ENCODE peak calls at places on chromosomes 1 and 21, in four cellular contexts. A is adrenal gland, L is heart right ventricle, N is IMR-90. B is an unnamed sample.

GRCh38 chr1:33319186-33319948 is 1.5 kb downstream of the A3GALT2 start:
- DNase-seq in A (no peak), L (no peak), N (no peak), B (no peak)

GRCh38 chr1:245156736-245157505 is 2.1 kb downstream of the KIF26B start:
- DNase-seq in A (no peak), L (no peak), N (peak; percentile 12), B (peak; percentile 53)

GRCh38 chr1:157198619-157199420 is 60.6 kb upstream of the ETV3 start:
- DNase-seq in A (no peak), L (no peak), N (no peak), B (no peak)

GRCh38 chr1:92804721-92805169 is 19.8 kb upstream of the EVI5 start:
- DNase-seq in A (peak; percentile 93), L (peak; percentile 73), N (peak; percentile 99), B (peak; percentile 99)

GRCh38 chr1:179099891-179100290 is 18.0 kb downstream of the TOR3A start:
- DNase-seq in A (no peak), L (no peak), N (no peak), B (no peak)

GRCh38 chr1:119702384-119702783 is 9.3 kb upstream of the PHGDH start:
- DNase-seq in A (no peak), L (no peak), N (peak; percentile 83), B (peak; percentile 66)

GRCh38 chr1:172939475-172939874 is 111.3 kb downstream of the TNFSF18 start:
- DNase-seq in A (no peak), L (no peak), N (no peak), B (no peak)

GRCh38 chr1:14795589-14795988 is 197.1 kb downstream of the KAZN start:
- DNase-seq in A (no peak), L (no peak), N (no peak), B (no peak)

GRCh38 chr1:44719318-44719717 is 11.7 kb downstream of the RNU5D-1 start:
- DNase-seq in A (no peak), L (no peak), N (no peak), B (no peak)

GRCh38 chr1:34761776-34762307 is 2.3 kb downstream of the GJB4 start:
- DNase-seq in A (no peak), L (no peak), N (no peak), B (no peak)

DNA sequence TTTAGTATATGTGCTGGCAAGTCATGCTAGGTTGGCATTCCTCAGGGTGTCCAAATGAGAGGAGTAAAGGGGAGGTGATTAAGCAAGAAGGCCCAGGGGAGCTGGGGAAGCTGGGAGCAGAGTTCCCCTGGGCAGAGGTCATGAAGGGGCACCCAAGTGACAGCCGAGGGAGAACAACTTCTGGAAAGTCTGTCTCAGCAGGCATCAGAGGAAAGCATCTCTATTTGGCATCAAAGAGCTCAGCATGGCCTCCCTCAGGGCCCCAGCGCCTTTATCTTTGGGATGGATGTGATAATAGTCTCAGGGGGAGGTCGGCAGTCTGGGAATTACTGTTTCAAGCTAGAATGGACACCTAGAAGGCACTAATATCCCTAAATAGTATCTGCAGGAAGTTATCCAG is 5.0 kb upstream of the ENO1 start:
- DNase-seq in A (no peak), L (no peak), N (no peak), B (no peak)
- H3K4me1 ChIP-seq in A (peaks cover 19% of the 10 kb centered on the region), L (peaks cover 13% of the 10 kb centered on the region), N (peaks cover 12% of the 10 kb centered on the region), B (peaks cover 29% of the 10 kb centered on the region)

GRCh38 chr1:108051625-108052382 is 86.8 kb upstream of the VAV3 start:
- DNase-seq in A (no peak), L (no peak), N (no peak), B (peak; percentile 64)
- H3K27ac ChIP-seq in A (no peak overlapping the region), L (no peak overlapping the region), N (no peak overlapping the region), B (peak overlapping the region; percentile 56)

GRCh38 chr1:166740668-166741276 is 98.5 kb upstream of the POGK start:
- DNase-seq in A (no peak), L (no peak), N (no peak), B (no peak)
- H3K4me1 ChIP-seq in A (no peaks in the 10 kb centered on the region), L (no peaks in the 10 kb centered on the region), N (no peaks in the 10 kb centered on the region), B (no peaks in the 10 kb centered on the region)

GRCh38 chr1:237342730-237343129 is 300.7 kb downstream of the RYR2 start:
- DNase-seq in A (no peak), L (no peak), N (no peak), B (no peak)

GRCh38 chr1:237341391-237341790 is 299.4 kb downstream of the RYR2 start:
- DNase-seq in A (no peak), L (no peak), N (no peak), B (no peak)

GRCh38 chr1:237340892-237341291 is 298.9 kb downstream of the RYR2 start:
- DNase-seq in A (no peak), L (no peak), N (no peak), B (no peak)
- H3K27ac ChIP-seq in A (no peak overlapping the region), L (no peak overlapping the region), N (no peak overlapping the region), B (peak overlapping the region; percentile 52)

GRCh38 chr1:94727846-94728715 is 92.1 kb upstream of the SLC44A3 start:
- DNase-seq in A (peak; percentile 48), L (peak; percentile 30), N (peak; percentile 99), B (no peak)
- H3K4me1 ChIP-seq in A (peaks cover 5% of the 10 kb centered on the region), L (peaks cover 6% of the 10 kb centered on the region), N (peaks cover 35% of the 10 kb centered on the region), B (no peaks in the 10 kb centered on the region)

GRCh38 chr1:75035536-75035935 is 98.7 kb upstream of the LHX8 start:
- DNase-seq in A (no peak), L (no peak), N (no peak), B (no peak)
- H3K27ac ChIP-seq in A (no peak overlapping the region), L (no peak overlapping the region), N (no peak overlapping the region), B (no peak overlapping the region)

GRCh38 chr1:3908886-3909517 is 8.9 kb upstream of the C1orf174 start:
- DNase-seq in A (no peak), L (no peak), N (no peak), B (no peak)
- H3K4me1 ChIP-seq in A (no peaks in the 10 kb centered on the region), L (peaks cover 5% of the 10 kb centered on the region), N (no peaks in the 10 kb centered on the region), B (no peaks in the 10 kb centered on the region)

GRCh38 chr1:10212476-10212875 is 2.1 kb downstream of the KIF1B start:
- DNase-seq in A (no peak), L (no peak), N (no peak), B (no peak)
- H3K27ac ChIP-seq in A (peak overlapping the region; percentile 67), L (peak overlapping the region; percentile 97), N (no peak overlapping the region), B (peak overlapping the region; percentile 93)

GRCh38 chr21:31536138-31536537 is 123.4 kb upstream of the SOD1 start:
- DNase-seq in A (no peak), L (no peak), N (no peak), B (no peak)

GRCh38 chr21:31529406-31529805 is 130.1 kb upstream of the SOD1 start:
- DNase-seq in A (no peak), L (no peak), N (no peak), B (no peak)

GRCh38 chr21:31530364-31530763 is 129.1 kb upstream of the SOD1 start:
- DNase-seq in A (no peak), L (no peak), N (no peak), B (no peak)

GRCh38 chr21:31530918-31531705 is 128.4 kb upstream of the SOD1 start:
- DNase-seq in A (no peak), L (no peak), N (no peak), B (no peak)

DNA sequence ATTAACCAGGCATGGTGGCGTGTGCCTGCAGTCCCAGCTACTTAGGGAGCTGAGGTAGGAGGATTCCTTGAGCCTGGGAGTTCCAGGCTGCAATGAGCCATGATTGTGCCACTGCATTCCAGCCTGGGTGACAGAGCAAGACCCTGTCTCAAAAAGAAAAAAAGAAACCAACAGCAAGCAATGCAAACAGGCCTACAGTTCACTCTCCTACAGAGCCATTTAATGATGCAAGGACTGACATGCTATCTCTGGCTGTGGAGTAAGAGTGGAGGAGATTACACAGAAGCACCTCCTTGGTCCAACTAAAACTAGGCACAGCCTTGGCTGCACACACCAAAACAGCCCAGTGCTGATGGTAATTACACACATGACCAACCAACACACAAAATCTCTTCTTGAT is 127.5 kb upstream of the SOD1 start:
- DNase-seq in A (no peak), L (no peak), N (no peak), B (peak; percentile 29)
- H3K4me1 ChIP-seq in A (no peaks in the 10 kb centered on the region), L (no peaks in the 10 kb centered on the region), N (no peaks in the 10 kb centered on the region), B (peaks cover 13% of the 10 kb centered on the region)

B was measured in cardiac muscle cell.